ENCODE peak calls at places on chromosome 20, in four cellular contexts. R, T, N and Y are unnamed samples.

GRCh38 chr20:53752583-53752970 is 158.9 kb upstream of the ZNF217 start:
- DNase-seq in R (no peak), T (no peak), N (no peak), Y (no peak)

GRCh38 chr20:24337074-24337473 is 132.4 kb upstream of the SYNDIG1 start:
- DNase-seq in R (peak; percentile 20), T (no peak), N (no peak), Y (no peak)

GRCh38 chr20:7313047-7313446 is 545.6 kb downstream of the BMP2 start:
- DNase-seq in R (no peak), T (no peak), N (no peak), Y (no peak)

GRCh38 chr20:51034461-51034860 is 11.6 kb upstream of the KCNG1 start:
- DNase-seq in R (no peak), T (no peak), N (no peak), Y (no peak)

GRCh38 chr20:49990310-49990720 is 7.5 kb downstream of the SNAI1 start:
- DNase-seq in R (peak; percentile 25), T (no peak), N (no peak), Y (no peak)

GRCh38 chr20:58032599-58032998 is 195.9 kb downstream of the ANKRD60 start:
- DNase-seq in R (no peak), T (no peak), N (no peak), Y (no peak)

GRCh38 chr20:19598117-19598516 is 159.9 kb upstream of the RIN2 start:
- DNase-seq in R (no peak), T (no peak), N (no peak), Y (no peak)

GRCh38 chr20:2799688-2800589 is 488 bp downstream of the CPXM1 start:
- DNase-seq in R (no peak), T (no peak), N (no peak), Y (peak; percentile 33)

GRCh38 chr20:29443819-29444218 is 1813.6 kb upstream of the DEFB115 start:
- DNase-seq in R (no peak), T (no peak), N (no peak), Y (peak; percentile 12)

GRCh38 chr20:3563548-3564177 is 92.8 kb downstream of the ATRN start:
- DNase-seq in R (peak; percentile 14), T (peak; percentile 12), N (peak; percentile 40), Y (peak; percentile 9)

GRCh38 chr20:33812673-33813462 is 1.7 kb downstream of the CHMP4B start:
- DNase-seq in R (no peak), T (peak; percentile 36), N (no peak), Y (no peak)

GRCh38 chr20:36538026-36538764 is 3.1 kb upstream of the MYL9 start:
- DNase-seq in R (peak; percentile 49), T (no peak), N (no peak), Y (no peak)

GRCh38 chr20:57620274-57620990 is at the start of gene ZBP1:
- DNase-seq in R (no peak), T (no peak), N (no peak), Y (peak; percentile 82)

GRCh38 chr20:32188376-32189122 is 19.0 kb downstream of the PLAGL2 start:
- DNase-seq in R (no peak), T (no peak), N (no peak), Y (no peak)

GRCh38 chr20:55632592-55632991 is 372.7 kb downstream of the CBLN4 start:
- DNase-seq in R (no peak), T (no peak), N (peak; percentile 31), Y (no peak)

GRCh38 chr20:6051505-6051904 is 2.4 kb downstream of the LRRN4 start:
- DNase-seq in R (peak; percentile 92), T (peak; percentile 35), N (no peak), Y (no peak)

GRCh38 chr20:18728165-18728866 is 85.3 kb upstream of the SCP2D1 start:
- DNase-seq in R (no peak), T (no peak), N (no peak), Y (no peak)

GRCh38 chr20:4445780-4446179 is 275.9 kb upstream of the PRND start:
- DNase-seq in R (peak; percentile 12), T (no peak), N (no peak), Y (no peak)

GRCh38 chr20:37991506-37992302 is 41.6 kb downstream of the TTI1 start:
- DNase-seq in R (no peak), T (no peak), N (no peak), Y (no peak)

GRCh38 chr20:26163890-26164289 is 467.2 kb upstream of the ZNF337 start:
- DNase-seq in R (peak; percentile 95), T (no peak), N (no peak), Y (no peak)

GRCh38 chr20:15265910-15266309 is 928.5 kb upstream of the FLRT3 start:
- DNase-seq in R (no peak), T (no peak), N (no peak), Y (no peak)

GRCh38 chr20:60851826-60852704 is 400.0 kb upstream of the CDH4 start:
- DNase-seq in R (no peak), T (peak; percentile 6), N (no peak), Y (peak; percentile 20)

GRCh38 chr20:62603907-62604785 is 38.2 kb upstream of the SLCO4A1 start:
- DNase-seq in R (no peak), T (no peak), N (no peak), Y (no peak)

DNA sequence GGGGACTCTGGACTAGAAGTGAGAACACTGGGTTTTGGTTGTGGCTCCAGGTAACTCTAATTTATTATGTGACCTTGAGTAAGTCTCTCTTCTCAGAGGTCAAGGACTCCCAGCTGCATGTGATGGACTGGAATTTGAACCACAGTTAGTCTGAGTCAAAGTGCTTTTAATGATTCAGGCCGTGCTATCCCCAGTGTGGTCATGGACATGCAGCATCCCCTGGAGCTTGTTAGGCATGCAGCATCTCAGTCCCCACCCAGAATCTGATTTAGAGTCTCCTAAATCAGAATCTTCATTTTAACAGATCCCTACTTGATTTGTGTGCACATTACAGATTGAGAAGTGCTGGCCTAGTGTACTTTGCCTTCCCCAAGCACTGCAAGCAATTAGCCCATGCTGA is 74.2 kb downstream of the TOX2 start:
- DNase-seq in R (peak; percentile 44), T (no peak), N (no peak), Y (no peak)
- TF ChIP-seq CTCF in R (no peak), T (no peak), N (no peak), Y (no peak)

DNA sequence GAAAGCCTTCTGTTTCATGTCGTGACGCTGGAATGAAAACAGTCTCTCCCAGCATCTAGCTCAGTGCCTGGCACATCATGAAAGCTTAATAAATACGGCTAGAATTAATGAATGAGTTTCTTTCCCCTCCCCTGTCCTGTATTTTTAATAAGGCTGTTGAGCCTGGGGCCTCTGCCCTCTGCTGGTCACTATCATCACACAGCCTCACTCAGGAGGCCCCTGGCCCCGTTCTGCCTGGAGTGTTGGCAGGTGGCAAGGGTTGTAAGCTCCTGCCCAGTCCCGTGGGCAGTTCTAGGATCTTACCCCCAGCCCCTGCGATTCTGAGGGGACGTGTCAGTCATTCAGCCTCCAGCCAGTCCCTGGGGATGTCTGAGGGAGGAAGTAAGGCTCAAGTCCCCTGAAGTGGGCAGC is 41.4 kb downstream of the PHACTR3 start:
- DNase-seq in R (no peak), T (no peak), N (no peak), Y (no peak)
- TF ChIP-seq CTCF in R (no peak), T (no peak), N (peak; percentile 42), Y (no peak)

GRCh38 chr20:13839421-13840092 is 54.7 kb downstream of the NDUFAF5 start:
- DNase-seq in R (peak; percentile 58), T (no peak), N (no peak), Y (no peak)

GRCh38 chr20:13838664-13839063 is 53.8 kb downstream of the NDUFAF5 start:
- DNase-seq in R (no peak), T (no peak), N (no peak), Y (no peak)

GRCh38 chr20:13844296-13844695 is 59.5 kb downstream of the NDUFAF5 start:
- DNase-seq in R (no peak), T (no peak), N (no peak), Y (no peak)

GRCh38 chr20:13841206-13841605 is 56.4 kb downstream of the NDUFAF5 start:
- DNase-seq in R (no peak), T (no peak), N (no peak), Y (no peak)

GRCh38 chr20:13840093-13840465 is 55.3 kb downstream of the NDUFAF5 start:
- DNase-seq in R (no peak), T (no peak), N (no peak), Y (no peak)
- TF ChIP-seq CTCF in R (no peak), T (no peak), N (no peak), Y (no peak)

DNA sequence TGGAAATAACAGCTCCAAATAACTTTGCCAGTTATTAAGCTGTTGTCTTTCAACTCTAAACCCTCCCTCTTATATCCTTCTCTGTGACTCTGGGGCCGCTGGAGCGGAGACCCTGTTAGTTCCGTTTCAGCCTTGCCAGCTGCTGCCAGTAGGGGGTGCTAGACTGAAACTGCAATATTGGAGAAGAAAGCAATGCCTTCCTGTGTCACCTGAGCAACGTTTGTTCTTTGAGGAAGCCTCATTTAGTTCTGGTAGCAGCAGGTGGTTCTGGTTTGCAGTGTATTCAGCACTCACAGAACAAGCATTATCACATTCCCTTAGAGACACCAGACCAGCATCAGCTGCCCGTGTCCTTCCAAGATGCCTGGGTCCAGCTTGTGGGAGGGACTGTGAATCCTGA is 22.9 kb upstream of the JAG1 start:
- DNase-seq in R (no peak), T (no peak), N (peak; percentile 28), Y (peak; percentile 46)
- TF ChIP-seq CTCF in R (peak; percentile 39), T (peak; percentile 57), N (peak; percentile 79), Y (peak; percentile 65)

DNA sequence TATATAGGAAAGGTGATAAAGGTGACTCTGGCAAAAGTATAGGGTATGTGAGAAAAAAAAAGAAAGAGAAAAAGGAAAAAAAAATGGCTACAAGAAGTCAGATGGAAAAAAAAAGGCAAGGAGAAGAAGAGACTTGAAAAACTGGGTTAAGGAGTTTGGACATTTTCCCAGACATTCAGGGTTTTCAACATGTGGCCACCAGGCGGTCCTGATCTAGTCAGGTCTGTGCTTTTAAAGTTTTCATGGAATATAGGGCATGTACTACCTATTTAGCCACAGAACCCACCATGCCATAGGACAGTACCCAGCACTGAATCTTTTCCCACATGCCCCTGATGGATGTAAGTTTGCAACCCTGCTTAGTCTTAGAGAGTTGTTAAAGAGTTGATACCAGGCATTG is 433.7 kb downstream of the MAFB start:
- DNase-seq in R (no peak), T (no peak), N (no peak), Y (no peak)
- TF ChIP-seq CTCF in R (no peak), T (no peak), N (no peak), Y (no peak)